ENCODE peak calls at places on chromosomes 6 and 20, in eight cellular contexts. A, I, L, N, S, K, H and R are unnamed samples. For H3K4me1, the result is how much of the 10 kb centered on the place peaks cover.

GRCh38 chr20:18669241-18670019 is 81.6 kb downstream of the DTD1 start:
- DNase-seq in K (no peak), I (peak), A (no peak), N (no peak), S (no peak), H (no peak), L (no peak), R (no peak)

GRCh38 chr20:11792229-11792953 is 125.3 kb upstream of the BTBD3 start:
- DNase-seq in N (no peak), L (no peak), H (no peak), K (no peak), I (no peak), A (no peak), S (no peak), R (peak)

GRCh38 chr20:37800618-37801017 is 102.3 kb upstream of the VSTM2L start:
- DNase-seq in N (no peak), A (no peak), L (no peak), H (no peak), I (no peak), K (no peak), S (no peak), R (no peak)

GRCh38 chr6:1781152-1781848 is 171.6 kb downstream of the FOXC1 start:
- DNase-seq in K (no peak), A (no peak), N (no peak), H (no peak), I (peak), S (no peak), L (no peak), R (no peak)

GRCh38 chr6:659716-660581 is 3.0 kb upstream of the HUS1B start:
- DNase-seq in S (no peak), H (no peak), N (peak), K (no peak), L (no peak), A (no peak), I (no peak), R (no peak)

GRCh38 chr6:39818695-39819094 is 26.5 kb downstream of the DAAM2 start:
- DNase-seq in L (no peak), N (no peak), I (peak), H (no peak), A (no peak), K (no peak), S (no peak), R (no peak)

GRCh38 chr20:25259358-25259757 is 11.5 kb downstream of the PYGB start:
- DNase-seq in H (no peak), S (no peak), I (no peak), A (no peak), N (no peak), L (no peak), K (peak), R (no peak)

GRCh38 chr6:87702589-87702945 is 534 bp upstream of the AKIRIN2 start:
- DNase-seq in K (no peak), L (no peak), I (peak), N (peak), H (no peak), A (no peak), S (no peak), R (peak)

GRCh38 chr6:113995632-113996031 is 24.7 kb upstream of the HDAC2 start:
- DNase-seq in K (peak), H (peak), A (no peak), I (peak), N (peak), L (peak), S (no peak), R (peak)

GRCh38 chr6:156718647-156719394 is 58.4 kb upstream of the ARID1B start:
- DNase-seq in S (no peak), N (peak), K (peak), A (no peak), L (peak), H (peak), I (peak), R (peak)

GRCh38 chr6:148831531-148831930 is 84.7 kb downstream of the UST start:
- DNase-seq in S (no peak), H (no peak), L (no peak), K (no peak), N (no peak), I (peak), A (no peak), R (peak)

GRCh38 chr20:34390769-34391447 is 27.8 kb downstream of the ITCH start:
- DNase-seq in I (peak), A (peak), S (no peak), K (peak), N (no peak), H (peak), L (peak), R (peak)

GRCh38 chr6:160431231-160431630 is 83.1 kb downstream of the SLC22A3 start:
- DNase-seq in S (no peak), A (no peak), H (peak), L (no peak), I (peak), K (no peak), N (no peak), R (peak)

GRCh38 chr6:35058041-35058675 is 83.0 kb downstream of the TCP11 start:
- DNase-seq in H (no peak), A (no peak), N (peak), K (no peak), S (no peak), L (no peak), I (peak), R (no peak)

GRCh38 chr20:36941403-36941835 is 10.1 kb downstream of the SAMHD1 start:
- DNase-seq in L (no peak), N (no peak), S (no peak), K (no peak), I (no peak), H (peak), A (no peak), R (no peak)

GRCh38 chr6:155882527-155883333 is 427.1 kb upstream of the NOX3 start:
- DNase-seq in S (no peak), L (no peak), K (no peak), I (peak), N (no peak), A (no peak), H (no peak), R (no peak)

GRCh38 chr6:15922510-15923307 is 206.2 kb upstream of the MYLIP start:
- DNase-seq in K (no peak), L (no peak), A (no peak), I (peak), N (no peak), S (no peak), H (no peak), R (peak)

GRCh38 chr6:42220754-42221153 is 3.1 kb upstream of the MRPS10 start:
- DNase-seq in L (no peak), N (no peak), I (no peak), S (no peak), H (no peak), A (no peak), K (no peak), R (no peak)

GRCh38 chr6:169247419-169247818 is 6.2 kb downstream of the THBS2 start:
- DNase-seq in H (no peak), K (no peak), S (no peak), L (no peak), N (no peak), I (no peak), A (no peak), R (no peak)

GRCh38 chr6:163356324-163356723 is 58.2 kb upstream of the QKI start:
- DNase-seq in I (peak), K (peak), A (peak), H (peak), N (peak), L (no peak), S (no peak), R (peak)

GRCh38 chr6:3379482-3380060 is 77.3 kb downstream of the SLC22A23 start:
- DNase-seq in H (no peak), N (no peak), L (no peak), S (no peak), K (no peak), I (peak), A (no peak), R (no peak)

GRCh38 chr6:25959890-25960531 is 2.6 kb upstream of the TRIM38 start:
- DNase-seq in S (no peak), L (no peak), N (no peak), A (no peak), K (no peak), I (peak), H (no peak), R (no peak)

GRCh38 chr6:3102875-3103274 is 15.6 kb upstream of the BPHL start:
- DNase-seq in L (no peak), H (no peak), S (no peak), I (no peak), N (no peak), A (no peak), K (no peak), R (no peak)

GRCh38 chr20:17875106-17875980 is 93.3 kb downstream of the SNX5 start:
- DNase-seq in K (peak), N (no peak), L (no peak), I (peak), H (peak), A (peak), S (no peak), R (no peak)

GRCh38 chr20:59813126-59813947 is 120.1 kb downstream of the SYCP2 start:
- DNase-seq in H (no peak), N (no peak), A (no peak), L (no peak), S (no peak), I (no peak), K (peak), R (no peak)

GRCh38 chr20:701401-702129 is 26.0 kb upstream of the SCRT2 start:
- DNase-seq in L (no peak), S (no peak), A (no peak), N (no peak), K (no peak), I (no peak), H (no peak), R (no peak)

GRCh38 chr6:63537126-63537958 is 34.9 kb upstream of the LOC128125822 start:
- DNase-seq in L (no peak), S (no peak), K (no peak), N (no peak), A (no peak), I (no peak), H (no peak), R (peak)

GRCh38 chr20:496126-496696 is 33.9 kb upstream of the TBC1D20 start:
- DNase-seq in H (peak), L (no peak), K (no peak), A (no peak), I (peak), N (no peak), S (no peak), R (no peak)

GRCh38 chr20:35306931-35307517 is 14.8 kb upstream of the FAM83C start:
- DNase-seq in L (no peak), N (peak), S (no peak), I (peak), A (no peak), K (peak), H (peak), R (peak)

GRCh38 chr6:144064402-144064830 is 31.0 kb downstream of the SF3B5 start:
- DNase-seq in I (no peak), A (peak), N (peak), S (peak), H (peak), K (peak), L (no peak), R (no peak)

GRCh38 chr6:148342146-148343027 is at the start of gene SASH1:
- DNase-seq in L (no peak), I (peak), N (peak), A (peak), H (peak), K (peak), S (no peak), R (peak)

DNA sequence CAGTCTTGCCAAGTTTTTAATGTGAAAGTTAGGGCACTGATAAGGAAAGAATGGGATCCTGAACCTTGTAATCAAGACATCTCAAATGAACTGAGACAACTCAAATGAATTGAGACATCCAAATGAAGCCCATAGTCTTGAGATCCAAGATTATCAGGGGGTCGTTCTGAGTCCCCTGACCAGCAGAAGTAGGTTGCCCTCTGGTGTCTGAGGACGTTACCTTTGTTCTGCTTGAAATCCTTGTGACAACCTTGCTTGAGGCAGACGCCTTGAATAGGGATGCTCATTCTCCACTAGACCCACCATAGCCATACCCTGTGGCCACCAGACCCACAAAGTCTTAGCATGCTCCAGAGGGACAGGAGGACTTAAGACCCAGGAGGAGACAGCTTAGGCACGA is 37.7 kb downstream of the ZBTB9 start:
- DNase-seq in K (no peak), L (no peak), I (no peak), H (no peak), N (peak), A (no peak), S (no peak), R (no peak)
- TF ChIP-seq CTCF in K (no peak), L (no peak), I (no peak), H (no peak), N (peak), A (no peak), S (no peak), R (no peak)

GRCh38 chr6:21462519-21462852 is 131.1 kb upstream of the SOX4 start:
- DNase-seq in S (no peak), H (no peak), A (no peak), K (no peak), N (no peak), I (no peak), L (no peak), R (no peak)
- H3K27ac ChIP-seq in S (no peak), H (no peak), A (no peak), K (no peak), N (no peak), I (no peak), L (no peak), R (no peak)

GRCh38 chr6:108778421-108779186 is 69.6 kb upstream of the ARMC2 start:
- DNase-seq in K (no peak), L (no peak), S (no peak), N (no peak), A (no peak), I (no peak), H (no peak), R (no peak)
- H3K4me1 ChIP-seq in K (under half), L (under half), S (under half), N (under half), A (under half), I (under half), H (under half), R (under half)

GRCh38 chr6:37696841-37697735 is 595 bp downstream of the MDGA1 start:
- DNase-seq in K (no peak), H (peak), L (no peak), A (peak), S (peak), I (peak), N (peak), R (no peak)

GRCh38 chr6:37698264-37699137 is 818 bp upstream of the MDGA1 start:
- DNase-seq in N (peak), S (peak), H (peak), I (no peak), A (peak), K (peak), L (no peak), R (no peak)

GRCh38 chr6:37702314-37702713 is 4.6 kb upstream of the MDGA1 start:
- DNase-seq in N (no peak), I (no peak), K (no peak), H (no peak), L (no peak), A (no peak), S (no peak), R (no peak)

GRCh38 chr6:37699138-37699766 is 1.6 kb upstream of the MDGA1 start:
- DNase-seq in N (no peak), I (no peak), A (no peak), L (no peak), S (peak), K (no peak), H (no peak), R (no peak)

DNA sequence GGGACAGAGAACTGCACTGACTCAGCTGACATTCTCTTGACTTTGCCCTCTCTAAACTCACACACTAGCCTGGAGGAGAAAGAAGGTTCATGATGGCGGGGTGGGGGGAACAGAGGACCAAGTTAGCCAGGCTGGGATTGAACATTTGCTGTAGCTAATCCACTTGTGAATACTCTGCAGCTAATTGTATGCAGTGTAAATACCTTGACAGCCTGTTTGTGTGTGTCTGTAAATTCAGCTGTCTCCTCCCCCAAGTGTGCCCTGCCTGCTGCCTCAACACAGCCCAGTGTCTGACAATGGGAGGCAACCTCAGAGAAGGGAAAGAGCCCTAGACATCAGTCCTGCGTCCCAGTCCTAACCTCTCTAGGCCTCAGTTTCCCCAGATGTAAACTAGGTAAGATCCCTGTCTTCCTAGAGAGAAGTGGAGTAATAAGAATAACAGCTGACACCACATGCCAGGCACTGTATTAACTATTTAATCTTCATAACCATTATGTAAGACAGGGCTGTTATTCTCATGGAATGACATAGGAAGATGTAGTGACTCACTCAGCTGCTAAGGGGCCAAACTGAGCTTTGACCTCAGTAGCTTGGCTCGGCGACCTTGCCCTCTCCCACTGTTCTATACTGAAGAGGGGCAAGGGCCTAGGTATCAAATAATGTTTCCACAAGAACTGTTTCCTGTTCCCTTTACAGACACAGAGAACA is 2.7 kb upstream of the MDGA1 start:
- DNase-seq in L (no peak), A (no peak), I (no peak), H (no peak), S (no peak), N (no peak), K (no peak), R (no peak)
- TF ChIP-seq CTCF in L (no peak), A (no peak), I (no peak), H (no peak), S (no peak), N (no peak), K (no peak), R (no peak)

GRCh38 chr6:89610149-89610642 is 28.4 kb downstream of the LYRM2 start:
- DNase-seq in H (peak), K (peak), N (peak), L (no peak), I (peak), A (peak), S (peak), R (peak)

GRCh38 chr6:89604662-89605061 is 33.9 kb downstream of the LYRM2 start:
- DNase-seq in I (no peak), N (peak), S (no peak), A (no peak), L (no peak), H (no peak), K (no peak), R (no peak)

GRCh38 chr6:89602136-89602535 is 36.4 kb downstream of the LYRM2 start:
- DNase-seq in H (no peak), K (no peak), A (no peak), I (no peak), N (no peak), L (no peak), S (no peak), R (no peak)

GRCh38 chr6:89602713-89603112 is 35.8 kb downstream of the LYRM2 start:
- DNase-seq in I (no peak), A (no peak), L (no peak), N (no peak), S (no peak), H (no peak), K (no peak), R (no peak)

GRCh38 chr6:89605861-89606260 is 32.7 kb downstream of the LYRM2 start:
- DNase-seq in A (no peak), K (no peak), I (no peak), H (no peak), S (no peak), N (no peak), L (no peak), R (no peak)
- H3K27ac ChIP-seq in A (no peak), K (no peak), I (no peak), H (no peak), S (no peak), N (no peak), L (no peak), R (no peak)

DNA sequence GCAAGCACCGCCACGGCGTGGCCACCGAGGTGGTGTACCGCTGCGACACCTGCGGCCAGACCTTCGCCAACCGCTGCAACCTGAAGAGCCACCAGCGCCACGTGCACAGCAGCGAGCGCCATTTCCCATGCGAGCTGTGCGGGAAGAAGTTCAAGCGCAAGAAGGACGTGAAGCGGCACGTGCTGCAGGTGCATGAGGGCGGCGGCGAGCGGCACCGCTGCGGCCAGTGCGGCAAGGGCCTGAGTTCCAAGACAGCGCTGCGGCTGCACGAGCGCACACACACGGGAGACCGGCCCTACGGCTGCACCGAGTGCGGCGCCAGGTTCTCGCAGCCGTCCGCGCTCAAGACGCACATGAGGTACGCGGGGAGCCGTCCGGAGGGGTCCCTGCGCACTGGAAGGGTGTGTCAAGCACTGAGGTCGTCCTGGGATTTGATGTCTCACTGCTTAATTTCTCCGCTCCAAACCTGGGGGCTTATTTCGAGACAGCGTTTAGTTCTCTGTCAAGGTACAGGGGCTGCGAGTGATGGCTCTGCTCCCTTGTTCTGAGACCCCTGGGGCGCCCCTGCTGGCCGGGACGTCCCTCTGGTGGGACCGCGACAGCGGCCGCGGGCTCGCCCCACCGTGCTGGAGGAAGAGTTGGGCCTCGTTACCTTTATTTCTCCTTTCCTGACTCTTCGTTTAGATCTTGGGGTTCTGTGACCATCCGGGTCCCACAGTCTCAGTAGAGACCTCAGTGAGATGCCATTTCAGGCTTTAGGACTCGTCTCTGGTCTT is 3.6 kb downstream of the GZF1 start:
- DNase-seq in L (no peak), S (no peak), N (no peak), K (no peak), A (no peak), H (no peak), I (no peak), R (no peak)
- H3K4me1 ChIP-seq in L (under half), S (under half), N (under half), K (under half), A (under half), H (under half), I (under half), R (under half)

DNA sequence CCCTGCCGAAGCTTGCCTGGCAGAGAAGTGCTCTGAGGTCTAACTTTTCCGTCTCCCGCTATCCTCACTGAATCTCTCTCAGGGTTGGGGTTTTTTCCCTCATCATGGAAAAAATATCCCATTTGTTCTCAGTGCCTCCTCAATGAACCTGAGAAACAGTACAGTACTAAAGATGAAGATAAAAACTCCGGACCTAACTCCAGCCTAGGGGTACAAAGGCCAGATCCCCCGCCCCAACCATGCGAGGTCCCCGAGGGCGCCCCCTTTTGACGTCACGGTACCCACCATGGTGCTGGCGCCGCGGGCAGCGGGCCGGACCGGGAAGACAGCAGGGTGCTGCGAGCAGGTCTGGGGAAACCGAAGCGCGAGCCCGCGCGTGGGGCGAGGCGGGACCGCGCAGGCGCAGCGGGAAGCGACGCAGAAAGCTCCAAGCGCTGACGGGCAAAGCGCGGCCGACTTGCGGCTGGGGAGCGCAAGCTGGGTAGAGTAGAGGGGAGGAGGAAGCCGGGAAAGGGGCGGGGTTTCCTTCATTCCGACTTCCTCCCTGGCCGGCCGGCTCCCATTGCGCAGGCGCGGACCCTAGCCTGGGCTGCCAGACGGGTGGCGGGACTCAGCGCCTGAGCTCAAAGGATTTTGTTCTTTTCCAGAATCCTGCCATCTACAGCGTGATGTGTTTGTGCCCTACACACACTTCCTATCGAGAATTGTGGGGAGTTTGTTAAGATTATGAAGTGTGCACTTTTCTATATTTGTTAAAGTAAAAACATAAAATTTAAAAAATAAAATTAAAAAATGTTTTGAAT is at the start of gene LSM2:
- DNase-seq in N (peak), S (peak), I (peak), H (peak), L (peak), K (peak), A (peak), R (peak)
- TF ChIP-seq CTCF in N (peak), S (no peak), I (peak), H (peak), L (no peak), K (no peak), A (peak), R (peak)